ENCODE peak calls at places on chromosomes 13 and 19, in seven cellular contexts. Y, V, N, I, C, F and Z are unnamed samples.

GRCh38 chr13:111031531-111031961 is 83.6 kb upstream of the ARHGEF7 start:
- DNase-seq in F (peak; percentile 60), N (no peak), I (no peak), V (peak; percentile 84), C (no peak), Y (no peak), Z (no peak)

GRCh38 chr19:31232220-31232619 is 117.0 kb downstream of the TSHZ3 start:
- DNase-seq in F (no peak), C (no peak), N (peak; percentile 41), Y (no peak), I (no peak), V (no peak), Z (peak; percentile 19)

GRCh38 chr13:99064624-99065249 is 86.9 kb upstream of the DOCK9 start:
- DNase-seq in Y (no peak), V (no peak), I (no peak), C (no peak), N (no peak), F (no peak), Z (no peak)

GRCh38 chr19:58406818-58407657 is 1.4 kb upstream of the ZNF584 start:
- DNase-seq in V (no peak), F (no peak), I (no peak), N (peak; percentile 45), C (peak; percentile 70), Y (no peak), Z (no peak)

GRCh38 chr13:69769637-69770036 is 338.0 kb upstream of the ATXN8OS start:
- DNase-seq in V (no peak), Y (no peak), N (peak; percentile 28), C (no peak), F (no peak), I (no peak), Z (no peak)

GRCh38 chr19:48484247-48484893 is 15.2 kb downstream of the CYTH2 start:
- DNase-seq in C (no peak), Y (no peak), V (no peak), F (no peak), N (no peak), I (no peak), Z (no peak)

GRCh38 chr19:49954092-49954825 is 6.7 kb downstream of the SIGLEC11 start:
- DNase-seq in I (no peak), Y (peak; percentile 21), C (no peak), F (peak; percentile 54), N (no peak), V (no peak), Z (no peak)

GRCh38 chr19:45866400-45867176 is 2.5 kb downstream of the FOXA3 start:
- DNase-seq in V (no peak), C (no peak), F (no peak), N (no peak), Y (no peak), I (no peak), Z (no peak)

GRCh38 chr19:35848919-35849505 is 3.3 kb downstream of the NPHS1 start:
- DNase-seq in V (no peak), C (no peak), F (no peak), N (no peak), Y (no peak), I (no peak), Z (no peak)

GRCh38 chr19:49689133-49690072 is at the start of gene ADM5:
- DNase-seq in V (no peak), F (no peak), N (peak; percentile 56), Y (peak; percentile 77), C (peak; percentile 93), I (peak; percentile 50), Z (no peak)

GRCh38 chr13:110874508-110874960 is 40.3 kb downstream of the ANKRD10 start:
- DNase-seq in N (peak; percentile 89), C (peak; percentile 94), Y (peak; percentile 85), I (peak; percentile 66), F (peak; percentile 94), V (peak; percentile 60), Z (peak; percentile 11)

GRCh38 chr19:54525636-54526035 is 23.0 kb downstream of the LAIR2 start:
- DNase-seq in I (no peak), F (no peak), Y (no peak), V (no peak), C (no peak), N (no peak), Z (no peak)

GRCh38 chr19:49570997-49571676 is 9.2 kb downstream of the NOSIP start:
- DNase-seq in I (no peak), F (no peak), V (no peak), C (peak; percentile 76), N (peak; percentile 67), Y (no peak), Z (no peak)

GRCh38 chr13:45367358-45367757 is 26.4 kb upstream of the TPT1 start:
- DNase-seq in N (no peak), I (peak; percentile 63), F (no peak), V (peak; percentile 91), C (peak; percentile 76), Y (peak; percentile 24), Z (peak; percentile 56)

GRCh38 chr13:110306340-110306959 is 507 bp downstream of the COL4A1 start:
- DNase-seq in V (no peak), N (peak; percentile 69), F (peak; percentile 65), Y (no peak), C (peak; percentile 77), I (no peak), Z (no peak)

GRCh38 chr19:46299004-46299509 is 2.2 kb downstream of the HIF3A start:
- DNase-seq in V (peak; percentile 83), C (peak; percentile 63), Y (peak; percentile 97), N (no peak), F (peak; percentile 99), I (peak; percentile 91), Z (peak; percentile 59)

GRCh38 chr19:16915734-16916133 is 26.9 kb downstream of the F2RL3 start:
- DNase-seq in V (no peak), C (no peak), Y (no peak), N (no peak), F (no peak), I (no peak), Z (no peak)

GRCh38 chr19:15779756-15780476 is 7.5 kb upstream of the OR10H5 start:
- DNase-seq in F (peak; percentile 82), V (no peak), Y (peak; percentile 52), C (no peak), N (no peak), I (peak; percentile 76), Z (no peak)

DNA sequence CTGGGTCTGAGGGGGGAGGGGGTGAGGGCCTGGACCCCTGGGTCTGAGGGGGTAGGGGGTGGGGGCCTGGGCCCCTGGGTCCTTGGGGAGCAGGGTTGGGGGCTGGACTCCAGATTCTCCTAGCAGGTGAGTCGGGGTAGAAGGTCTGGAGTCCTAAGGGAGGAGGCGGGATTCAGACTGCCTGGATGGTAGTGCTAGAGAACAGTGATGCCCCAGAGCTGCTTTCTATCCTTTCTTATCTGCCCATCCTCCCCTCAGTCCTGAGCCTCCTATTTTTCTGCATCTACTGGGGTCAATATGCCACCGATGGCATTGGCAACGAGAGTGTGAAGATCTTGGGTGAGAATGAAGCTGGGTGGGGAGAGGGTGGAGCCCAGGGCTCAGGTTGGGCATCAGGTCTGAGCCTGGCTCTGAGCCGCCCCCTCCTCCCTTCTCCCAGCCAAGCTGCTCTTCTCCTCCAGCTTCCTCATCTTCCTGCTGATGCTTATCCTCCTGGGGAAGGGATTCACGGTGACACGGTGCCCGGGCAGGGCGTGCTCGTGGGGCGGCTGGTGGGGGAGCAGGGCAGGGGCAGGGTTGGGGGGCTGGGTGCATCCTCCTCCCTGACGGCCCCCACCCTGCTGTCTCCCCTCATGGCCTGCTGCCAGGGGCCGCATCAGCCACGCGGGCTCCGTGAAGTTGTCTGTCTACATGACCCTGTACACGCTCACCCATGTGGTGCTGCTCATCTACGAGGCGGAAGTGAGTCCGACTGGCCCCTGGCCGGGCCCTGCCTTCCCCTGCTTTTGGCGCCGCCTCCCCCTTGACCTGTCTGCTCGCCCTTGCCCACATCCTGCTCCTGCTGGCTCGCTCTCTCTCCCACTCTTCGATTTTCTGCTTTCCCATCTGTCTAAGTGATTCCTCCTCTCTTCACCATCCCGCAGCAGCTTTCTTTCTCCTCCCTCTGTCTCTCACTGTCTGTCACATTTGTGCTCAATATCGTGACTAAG is 3.4 kb downstream of the TMEM145 start:
- DNase-seq in V (no peak), Y (no peak), F (no peak), I (no peak), N (no peak), C (no peak), Z (no peak)
- H3K4me3 ChIP-seq in V (peak overlapping the region; percentile 16), Y (no peak overlapping the region), F (no peak overlapping the region), I (no peak overlapping the region), N (no peak overlapping the region), C (no peak overlapping the region), Z (no peak overlapping the region)

GRCh38 chr19:5691930-5692784 is 2.1 kb downstream of the RPL36 start:
- DNase-seq in I (no peak), N (no peak), Y (no peak), F (no peak), V (no peak), C (peak; percentile 55), Z (no peak)
- H3K4me3 ChIP-seq in I (peak overlapping the region; percentile 85), N (peak overlapping the region; percentile 98), Y (no peak overlapping the region), F (peak overlapping the region; percentile 58), V (peak overlapping the region; percentile 97), C (peak overlapping the region; percentile 96), Z (peak overlapping the region; percentile 98)

DNA sequence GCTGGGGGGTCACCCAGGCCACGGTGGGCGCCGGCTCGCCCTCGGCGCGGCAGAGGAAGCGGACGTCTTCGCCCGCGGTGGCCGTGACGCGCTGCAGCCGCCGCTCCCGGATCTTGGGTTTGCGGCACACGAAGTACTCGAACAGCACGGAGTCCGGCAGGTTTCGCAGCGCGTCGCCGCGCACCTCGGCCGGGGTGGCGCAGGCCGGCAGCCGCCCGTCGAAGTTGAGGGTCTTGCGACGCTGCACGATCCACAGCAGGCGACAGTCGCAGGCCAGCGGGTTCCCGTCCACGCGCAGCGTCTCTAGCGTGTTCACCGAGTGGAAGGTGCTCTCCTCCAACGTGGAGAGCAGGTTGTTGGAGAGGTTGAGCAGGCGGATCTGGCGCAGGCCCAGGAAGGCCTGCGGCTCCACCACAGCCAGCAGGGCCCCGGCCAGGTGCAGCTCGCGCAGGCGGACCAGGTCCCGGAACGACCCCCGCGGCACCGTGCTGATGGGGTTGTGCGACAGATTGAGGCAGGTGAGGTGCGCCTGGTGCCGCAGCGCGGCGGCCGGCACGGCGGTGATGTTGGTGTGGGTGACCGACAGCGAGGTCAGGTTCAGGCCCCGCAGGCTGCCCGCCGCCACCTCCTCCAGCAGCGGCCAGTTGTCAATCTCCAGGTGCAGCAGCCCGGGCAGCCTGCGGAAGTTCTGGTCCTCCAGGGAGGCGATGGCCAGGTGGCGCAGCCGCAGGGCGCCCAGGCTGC is 8.6 kb upstream of the PEAK3 start:
- DNase-seq in C (peak; percentile 80), F (no peak), N (peak; percentile 50), V (no peak), I (no peak), Y (no peak), Z (no peak)
- H3K4me3 ChIP-seq in C (no peak overlapping the region), F (peak overlapping the region; percentile 36), N (peak overlapping the region; percentile 34), V (no peak overlapping the region), I (peak overlapping the region; percentile 45), Y (no peak overlapping the region), Z (no peak overlapping the region)

DNA sequence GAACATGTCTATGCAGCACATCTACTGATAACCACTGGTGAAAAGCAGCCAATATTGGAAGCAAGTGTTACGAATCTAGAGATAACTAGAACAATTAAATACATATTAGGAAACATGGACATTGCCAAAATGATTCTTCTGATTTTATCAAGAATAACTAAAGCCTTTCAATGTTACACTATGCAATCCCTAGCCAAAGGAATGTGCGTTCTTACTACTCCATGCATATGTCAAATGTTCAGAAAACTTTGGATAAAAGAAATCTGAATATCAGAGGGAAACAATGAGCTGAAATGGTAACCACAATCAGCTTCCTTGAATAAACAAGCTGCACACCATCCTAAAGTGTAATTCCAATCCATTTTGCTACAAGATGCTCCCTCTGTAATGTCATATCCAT is 941 bp upstream of the POSTN start:
- DNase-seq in C (no peak), N (no peak), Y (no peak), V (no peak), F (no peak), I (no peak), Z (no peak)
- H3K4me3 ChIP-seq in C (no peak overlapping the region), N (no peak overlapping the region), Y (no peak overlapping the region), V (no peak overlapping the region), F (no peak overlapping the region), I (peak overlapping the region; percentile 36), Z (no peak overlapping the region)